ENCODE peak calls at places on chromosome 22, in six cellular contexts. One of them, this sample, is unnamed.

GRCh38 chr22:48743601-48744282 is 1083.9 kb downstream of the BRD1 start:
- DNase-seq in Calu3: no peak
- DNase-seq in fibroblast of pulmonary artery: no peak
- DNase-seq in AG09319: no peak
- DNase-seq in Panc1: no peak
- DNase-seq in endothelial cell: no peak
- DNase-seq in this sample: no peak

GRCh38 chr22:50261615-50262459 is at the start of gene MAPK12:
- DNase-seq in Calu3: peak; percentile 43
- DNase-seq in fibroblast of pulmonary artery: peak; percentile 28
- DNase-seq in AG09319: no peak
- DNase-seq in Panc1: no peak
- DNase-seq in endothelial cell: no peak
- DNase-seq in this sample: no peak

GRCh38 chr22:41034741-41035140 is 57.7 kb upstream of the EP300 start:
- DNase-seq in Calu3: no peak
- DNase-seq in fibroblast of pulmonary artery: no peak
- DNase-seq in AG09319: no peak
- DNase-seq in Panc1: no peak
- DNase-seq in endothelial cell: no peak
- DNase-seq in this sample: no peak

GRCh38 chr22:49150801-49151221 is 676.9 kb downstream of the BRD1 start:
- DNase-seq in Calu3: no peak
- DNase-seq in fibroblast of pulmonary artery: no peak
- DNase-seq in AG09319: no peak
- DNase-seq in Panc1: no peak
- DNase-seq in endothelial cell: no peak
- DNase-seq in this sample: no peak

GRCh38 chr22:46625843-46626349 is 5.7 kb downstream of the GRAMD4 start:
- DNase-seq in Calu3: no peak
- DNase-seq in fibroblast of pulmonary artery: no peak
- DNase-seq in AG09319: no peak
- DNase-seq in Panc1: no peak
- DNase-seq in endothelial cell: no peak
- DNase-seq in this sample: no peak

GRCh38 chr22:27780161-27780575 is 21.4 kb downstream of the MN1 start:
- DNase-seq in Calu3: no peak
- DNase-seq in fibroblast of pulmonary artery: peak; percentile 87
- DNase-seq in AG09319: no peak
- DNase-seq in Panc1: no peak
- DNase-seq in endothelial cell: no peak
- DNase-seq in this sample: peak; percentile 21

GRCh38 chr22:29167032-29167911 is 38.4 kb upstream of the EMID1 start:
- DNase-seq in Calu3: no peak
- DNase-seq in fibroblast of pulmonary artery: no peak
- DNase-seq in AG09319: no peak
- DNase-seq in Panc1: no peak
- DNase-seq in endothelial cell: no peak
- DNase-seq in this sample: no peak

GRCh38 chr22:25514436-25514835 is 50.0 kb upstream of the GRK3 start:
- DNase-seq in Calu3: no peak
- DNase-seq in fibroblast of pulmonary artery: no peak
- DNase-seq in AG09319: peak; percentile 4
- DNase-seq in Panc1: no peak
- DNase-seq in endothelial cell: no peak
- DNase-seq in this sample: peak; percentile 20

GRCh38 chr22:43885319-43885671 is 6.5 kb downstream of the PNPLA5 start:
- DNase-seq in Calu3: no peak
- DNase-seq in fibroblast of pulmonary artery: no peak
- DNase-seq in AG09319: no peak
- DNase-seq in Panc1: no peak
- DNase-seq in endothelial cell: no peak
- DNase-seq in this sample: no peak
- TF ChIP-seq CTCF in Calu3: no peak
- TF ChIP-seq CTCF in fibroblast of pulmonary artery: no peak
- TF ChIP-seq CTCF in AG09319: no peak
- TF ChIP-seq CTCF in Panc1: peak; percentile 64
- TF ChIP-seq CTCF in endothelial cell: peak; percentile 19
- TF ChIP-seq CTCF in this sample: no peak

DNA sequence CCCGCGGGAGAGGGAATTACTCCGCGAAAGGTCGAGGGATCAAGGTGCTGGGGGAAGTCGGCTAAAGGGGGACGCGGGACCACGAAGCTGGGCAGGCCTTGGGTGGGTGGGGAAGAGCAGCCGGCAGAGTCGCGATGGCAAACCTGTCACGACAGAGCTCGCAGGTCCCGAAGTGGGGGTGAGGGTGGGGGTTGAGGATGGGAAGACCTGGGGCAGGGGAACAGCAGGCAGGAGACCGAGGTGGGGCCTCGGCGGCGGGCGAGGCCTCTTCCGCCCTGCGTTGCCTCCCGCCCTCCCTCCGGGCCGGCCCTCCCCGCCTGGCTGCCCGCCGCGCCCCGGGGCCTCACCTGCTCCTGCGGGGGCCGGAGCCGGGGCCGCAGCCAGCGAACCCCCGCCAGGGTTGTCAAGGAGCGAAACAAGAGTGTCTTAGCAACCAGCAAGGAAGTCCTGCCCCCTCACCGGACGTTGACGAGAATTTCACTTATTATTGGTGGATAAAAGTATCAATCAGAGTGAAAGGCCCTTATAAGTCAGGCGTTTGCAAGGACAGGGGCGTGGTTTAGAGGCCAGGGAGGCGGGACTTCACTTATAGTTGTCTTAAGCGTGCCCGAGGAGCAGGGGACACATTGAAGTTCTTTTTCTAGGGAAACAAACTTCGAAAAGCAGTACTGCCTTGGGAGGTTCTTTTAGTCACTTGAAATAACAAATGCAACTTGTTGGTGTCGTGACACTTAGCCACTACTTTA is at the start of gene DNAL4:
- DNase-seq in Calu3: peak; percentile 92
- DNase-seq in fibroblast of pulmonary artery: peak; percentile 99
- DNase-seq in AG09319: peak; percentile 98
- DNase-seq in Panc1: peak; percentile 94
- DNase-seq in endothelial cell: peak; percentile 80
- DNase-seq in this sample: peak; percentile 97
- TF ChIP-seq CTCF in Calu3: no peak
- TF ChIP-seq CTCF in fibroblast of pulmonary artery: no peak
- TF ChIP-seq CTCF in AG09319: no peak
- TF ChIP-seq CTCF in Panc1: no peak
- TF ChIP-seq CTCF in endothelial cell: no peak
- TF ChIP-seq CTCF in this sample: no peak

GRCh38 chr22:24178021-24178431 is 3.3 kb upstream of the SUSD2 start:
- DNase-seq in Calu3: no peak
- DNase-seq in fibroblast of pulmonary artery: no peak
- DNase-seq in AG09319: no peak
- DNase-seq in Panc1: no peak
- DNase-seq in endothelial cell: no peak
- DNase-seq in this sample: no peak

GRCh38 chr22:24177045-24177444 is 4.2 kb upstream of the SUSD2 start:
- DNase-seq in Calu3: no peak
- DNase-seq in fibroblast of pulmonary artery: no peak
- DNase-seq in AG09319: no peak
- DNase-seq in Panc1: no peak
- DNase-seq in endothelial cell: no peak
- DNase-seq in this sample: no peak

GRCh38 chr22:24179478-24180210 is 1.6 kb upstream of the SUSD2 start:
- DNase-seq in Calu3: no peak
- DNase-seq in fibroblast of pulmonary artery: no peak
- DNase-seq in AG09319: no peak
- DNase-seq in Panc1: no peak
- DNase-seq in endothelial cell: no peak
- DNase-seq in this sample: no peak

GRCh38 chr22:24177456-24177855 is 3.8 kb upstream of the SUSD2 start:
- DNase-seq in Calu3: no peak
- DNase-seq in fibroblast of pulmonary artery: no peak
- DNase-seq in AG09319: no peak
- DNase-seq in Panc1: no peak
- DNase-seq in endothelial cell: no peak
- DNase-seq in this sample: no peak

DNA sequence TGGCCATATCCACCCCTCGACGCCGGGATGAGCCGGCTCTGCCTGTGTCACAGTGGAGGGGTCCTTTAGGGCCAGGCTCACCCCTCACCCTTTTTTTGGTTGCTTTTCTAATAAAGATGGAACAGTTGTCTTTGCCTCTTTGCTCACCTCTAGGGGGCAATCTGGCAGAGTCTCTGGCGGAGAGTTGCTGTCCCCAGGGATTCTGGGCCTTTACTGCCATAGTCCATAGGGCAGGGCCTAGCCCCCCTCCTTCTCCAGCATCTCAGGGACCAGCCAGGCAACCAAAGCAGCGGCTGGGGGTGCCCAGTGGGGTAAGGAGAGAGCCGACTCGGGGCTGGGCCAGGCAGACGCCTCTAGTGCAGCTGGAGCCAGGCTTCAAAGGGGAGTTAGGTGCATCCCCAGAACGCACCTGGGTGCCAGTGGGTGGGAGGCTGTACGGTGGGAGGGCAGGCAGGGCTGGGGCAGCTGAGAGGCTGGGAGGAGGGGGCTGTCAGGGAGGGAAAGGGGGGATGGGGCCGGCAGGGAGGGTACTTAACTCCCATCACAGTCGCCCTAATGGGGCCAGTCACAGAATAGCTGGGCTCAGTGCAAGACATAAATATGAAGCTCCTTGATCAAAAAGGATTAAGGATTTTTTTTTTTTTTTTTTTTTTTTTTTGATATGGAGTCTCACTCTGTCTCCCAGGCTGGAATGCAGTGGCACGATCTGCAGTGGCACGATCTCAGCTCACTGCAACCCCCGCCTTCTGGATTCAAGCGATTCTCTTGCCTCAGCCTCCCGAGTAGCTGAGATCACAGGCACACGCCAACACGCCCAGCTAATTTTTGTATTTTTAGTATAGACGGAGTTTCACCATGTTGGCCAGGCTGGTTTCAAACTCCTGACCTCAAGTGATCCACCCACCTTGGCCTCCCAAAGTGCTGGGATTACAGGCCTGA is 2.5 kb upstream of the SUSD2 start:
- DNase-seq in Calu3: no peak
- DNase-seq in fibroblast of pulmonary artery: peak; percentile 24
- DNase-seq in AG09319: no peak
- DNase-seq in Panc1: no peak
- DNase-seq in endothelial cell: no peak
- DNase-seq in this sample: no peak
- TF ChIP-seq CTCF in Calu3: peak; percentile 26
- TF ChIP-seq CTCF in fibroblast of pulmonary artery: peak; percentile 45
- TF ChIP-seq CTCF in AG09319: peak; percentile 17
- TF ChIP-seq CTCF in Panc1: peak; percentile 66
- TF ChIP-seq CTCF in endothelial cell: peak; percentile 19
- TF ChIP-seq CTCF in this sample: no peak

GRCh38 chr22:32103648-32104326 is 55.3 kb downstream of the C22orf42 start:
- DNase-seq in Calu3: no peak
- DNase-seq in fibroblast of pulmonary artery: peak; percentile 21
- DNase-seq in AG09319: no peak
- DNase-seq in Panc1: no peak
- DNase-seq in endothelial cell: no peak
- DNase-seq in this sample: peak; percentile 17
- TF ChIP-seq CTCF in Calu3: peak; percentile 40
- TF ChIP-seq CTCF in fibroblast of pulmonary artery: peak; percentile 29
- TF ChIP-seq CTCF in AG09319: no peak
- TF ChIP-seq CTCF in Panc1: peak; percentile 35
- TF ChIP-seq CTCF in endothelial cell: peak; percentile 24
- TF ChIP-seq CTCF in this sample: peak; percentile 45

GRCh38 chr22:37806409-37807338 is 1.1 kb upstream of the GCAT start:
- DNase-seq in Calu3: no peak
- DNase-seq in fibroblast of pulmonary artery: no peak
- DNase-seq in AG09319: no peak
- DNase-seq in Panc1: no peak
- DNase-seq in endothelial cell: peak; percentile 35
- DNase-seq in this sample: no peak
- TF ChIP-seq CTCF in Calu3: no peak
- TF ChIP-seq CTCF in fibroblast of pulmonary artery: no peak
- TF ChIP-seq CTCF in AG09319: no peak
- TF ChIP-seq CTCF in Panc1: no peak
- TF ChIP-seq CTCF in endothelial cell: no peak
- TF ChIP-seq CTCF in this sample: no peak

DNA sequence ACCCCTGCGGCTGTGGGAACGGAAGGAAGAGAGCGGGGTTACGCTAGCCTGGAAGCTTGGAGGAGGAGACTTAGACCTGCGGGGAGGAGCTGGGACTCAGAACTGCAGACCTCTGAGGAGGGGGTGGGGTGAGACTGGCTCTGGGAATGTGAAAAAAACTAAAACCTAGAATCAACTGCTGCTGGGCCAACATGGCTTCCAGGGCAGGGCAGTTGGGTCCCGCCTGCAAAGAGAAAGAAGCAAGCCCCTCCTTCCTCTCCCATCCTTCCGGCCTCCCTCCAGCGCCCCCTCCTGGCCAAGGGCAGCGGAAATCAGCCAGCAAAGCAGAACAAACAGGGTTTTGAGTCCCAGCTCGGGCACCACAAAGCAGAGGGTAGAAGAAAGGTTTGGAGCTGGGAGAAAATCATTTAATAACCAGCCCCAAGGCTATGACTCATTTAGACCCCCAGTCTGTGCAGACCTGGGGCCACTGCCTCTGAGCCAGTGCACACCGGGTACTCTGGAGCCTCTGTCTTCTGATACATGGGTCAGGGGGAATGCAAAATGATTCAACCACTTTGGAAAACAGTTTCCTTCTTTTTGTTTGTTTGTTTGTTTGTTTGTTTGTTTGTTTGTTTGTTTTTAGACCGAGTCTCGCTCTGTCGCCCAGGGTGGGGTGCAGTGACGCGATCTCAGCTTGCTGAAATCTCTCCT is 7.3 kb upstream of the NCF4 start:
- DNase-seq in Calu3: peak; percentile 64
- DNase-seq in fibroblast of pulmonary artery: peak; percentile 57
- DNase-seq in AG09319: no peak
- DNase-seq in Panc1: no peak
- DNase-seq in endothelial cell: peak; percentile 82
- DNase-seq in this sample: peak; percentile 52
- TF ChIP-seq CTCF in Calu3: no peak
- TF ChIP-seq CTCF in fibroblast of pulmonary artery: peak; percentile 74
- TF ChIP-seq CTCF in AG09319: peak; percentile 46
- TF ChIP-seq CTCF in Panc1: peak; percentile 75
- TF ChIP-seq CTCF in endothelial cell: peak; percentile 61
- TF ChIP-seq CTCF in this sample: peak; percentile 48

This sample was measured in MCF 10A.